ENCODE peak calls at places on chromosome 5, in seven cellular contexts. D, Y, Z, L, U, G and W are unnamed samples.

GRCh38 chr5:159099049-159099760 is 511 bp downstream of the EBF1 start:
- DNase-seq in U (peak), L (peak), G (no peak), D (peak), Y (no peak), Z (peak), W (peak)

GRCh38 chr5:56169281-56169680 is 63.8 kb downstream of the ANKRD55 start:
- DNase-seq in U (peak), G (no peak), D (no peak), Z (no peak), Y (no peak), L (peak), W (no peak)

GRCh38 chr5:2841208-2841607 is 89.7 kb upstream of the IRX2 start:
- DNase-seq in D (no peak), L (no peak), G (no peak), Z (no peak), U (no peak), Y (no peak), W (no peak)

GRCh38 chr5:31918739-31919138 is 255.4 kb downstream of the GOLPH3 start:
- DNase-seq in D (no peak), G (no peak), Z (no peak), U (no peak), Y (no peak), L (no peak), W (no peak)

GRCh38 chr5:104198156-104198555 is 635.6 kb upstream of the NUDT12 start:
- DNase-seq in L (no peak), D (no peak), Y (no peak), U (no peak), Z (no peak), G (no peak), W (no peak)

GRCh38 chr5:90894866-90895420 is 336.3 kb downstream of the ADGRV1 start:
- DNase-seq in Y (no peak), G (no peak), Z (no peak), L (no peak), D (no peak), U (no peak), W (no peak)

GRCh38 chr5:995318-995717 is 13.3 kb upstream of the NKD2 start:
- DNase-seq in L (no peak), D (no peak), U (no peak), G (no peak), Y (no peak), Z (no peak), W (no peak)

GRCh38 chr5:83473344-83474169 is 2.0 kb downstream of the VCAN start:
- DNase-seq in Y (peak), L (peak), Z (no peak), G (peak), U (peak), D (peak), W (peak)

GRCh38 chr5:55517804-55518203 is 17.0 kb downstream of the PLPP1 start:
- DNase-seq in Y (no peak), U (no peak), L (no peak), D (no peak), Z (no peak), G (no peak), W (no peak)

GRCh38 chr5:60633336-60633735 is 66.6 kb downstream of the DEPDC1B start:
- DNase-seq in G (no peak), Y (peak), L (peak), U (peak), D (no peak), Z (no peak), W (no peak)

GRCh38 chr5:103891151-103891550 is 328.6 kb upstream of the NUDT12 start:
- DNase-seq in D (no peak), Z (no peak), L (no peak), U (no peak), Y (no peak), G (no peak), W (no peak)

GRCh38 chr5:122468351-122469111 is 156.5 kb downstream of the SNCAIP start:
- DNase-seq in Y (no peak), G (no peak), Z (no peak), U (no peak), D (no peak), L (no peak), W (no peak)
- TF ChIP-seq CTCF in Y (peak), G (no peak), Z (no peak), U (no peak), D (no peak), L (peak), W (no peak)

GRCh38 chr5:172832383-172833315 is 1.4 kb upstream of the ERGIC1 start:
- DNase-seq in Y (no peak), D (no peak), G (no peak), U (no peak), L (no peak), Z (no peak), W (no peak)

GRCh38 chr5:172835246-172836030 is 1.4 kb downstream of the ERGIC1 start:
- DNase-seq in Y (no peak), Z (peak), G (no peak), L (no peak), U (no peak), D (no peak), W (peak)

GRCh38 chr5:172833691-172834569 is at the start of gene ERGIC1:
- DNase-seq in D (peak), L (peak), Z (peak), U (peak), Y (peak), G (peak), W (peak)

GRCh38 chr5:172833372-172833690 is 720 bp upstream of the ERGIC1 start:
- DNase-seq in L (no peak), Y (no peak), U (no peak), D (no peak), Z (no peak), G (no peak), W (no peak)

DNA sequence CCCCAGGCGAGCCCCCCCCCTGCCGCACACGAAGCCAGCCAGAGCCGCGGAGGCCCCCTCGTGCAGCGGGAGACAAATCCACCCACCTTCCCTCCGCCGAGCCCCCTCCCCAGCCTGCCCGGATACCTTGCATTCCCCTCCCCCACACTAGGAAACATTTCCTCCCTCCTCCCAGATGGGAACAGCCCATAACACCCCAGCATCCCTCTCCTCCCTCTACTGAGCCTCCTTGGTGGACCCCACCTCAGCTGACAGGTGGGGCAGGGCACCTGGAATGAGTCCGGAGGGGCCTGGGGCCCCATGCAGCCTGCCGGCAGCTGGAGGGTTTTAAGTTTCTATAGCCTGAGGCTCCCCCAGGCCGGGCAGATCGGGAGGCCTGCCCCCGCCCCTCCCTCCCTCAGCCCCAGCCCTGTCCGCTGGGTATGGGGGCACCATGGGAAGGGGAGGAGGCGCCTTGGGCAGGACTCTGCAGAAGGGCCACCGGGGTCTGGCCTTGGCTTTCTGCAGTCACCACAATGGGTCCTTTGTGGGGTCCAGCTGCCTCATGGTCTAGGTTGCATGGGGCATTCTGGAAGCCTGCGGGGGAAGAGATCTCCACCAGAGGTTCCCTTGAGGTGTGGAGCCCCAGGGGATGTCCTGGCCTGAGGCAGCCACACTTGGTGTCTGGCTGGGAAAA is 657 bp downstream of the ERGIC1 start:
- DNase-seq in D (peak), G (no peak), Z (peak), U (no peak), Y (no peak), L (peak), W (peak)
- TF ChIP-seq CTCF in D (no peak), G (no peak), Z (no peak), U (peak), Y (peak), L (no peak), W (no peak)

DNA sequence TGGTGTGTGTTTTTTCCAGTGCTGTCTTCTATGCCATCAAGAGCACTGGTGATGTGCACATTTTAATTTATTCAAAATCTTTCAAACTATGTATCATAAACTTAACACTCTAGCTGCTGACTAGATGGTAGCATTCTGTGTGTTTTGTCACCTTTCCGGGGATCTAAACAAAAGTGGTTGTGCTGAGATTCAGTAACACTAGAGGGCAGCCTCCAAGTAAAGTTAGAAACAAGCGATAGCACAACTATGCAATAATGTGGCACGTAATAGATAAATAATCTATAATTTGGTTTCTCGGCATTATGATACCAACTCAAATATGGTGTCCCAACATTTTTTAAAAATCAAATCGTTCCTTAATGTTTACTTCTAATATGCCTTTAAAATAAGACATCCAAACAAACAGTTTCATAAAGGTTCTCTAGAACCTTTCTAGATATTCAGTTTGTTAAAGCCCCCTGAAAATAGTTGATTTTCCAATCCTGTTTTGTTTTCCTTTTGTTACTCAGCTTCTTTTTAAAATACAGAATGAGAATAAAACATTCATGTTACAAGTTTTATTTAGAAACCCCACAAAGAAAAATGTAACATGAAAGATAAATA is 16.9 kb downstream of the SEMA6A start:
- DNase-seq in U (peak), L (peak), Y (no peak), G (peak), D (no peak), Z (peak), W (no peak)
- TF ChIP-seq CTCF in U (peak), L (peak), Y (peak), G (peak), D (peak), Z (peak), W (peak)

GRCh38 chr5:14218897-14219573 is 75.9 kb downstream of the TRIO start:
- DNase-seq in L (no peak), U (peak), Z (no peak), G (no peak), D (no peak), Y (no peak), W (no peak)

GRCh38 chr5:14219800-14220512 is 76.8 kb downstream of the TRIO start:
- DNase-seq in G (no peak), U (no peak), Y (no peak), Z (no peak), D (no peak), L (no peak), W (no peak)

GRCh38 chr5:14218011-14218410 is 74.9 kb downstream of the TRIO start:
- DNase-seq in G (no peak), D (no peak), Y (no peak), L (no peak), U (no peak), Z (no peak), W (no peak)

GRCh38 chr5:14217587-14217986 is 74.4 kb downstream of the TRIO start:
- DNase-seq in G (no peak), U (no peak), Y (no peak), Z (no peak), L (no peak), D (no peak), W (no peak)

GRCh38 chr5:14218480-14218879 is 75.3 kb downstream of the TRIO start:
- DNase-seq in Y (no peak), Z (no peak), G (no peak), U (no peak), D (no peak), L (no peak), W (no peak)
- TF ChIP-seq CTCF in Y (no peak), Z (no peak), G (no peak), U (no peak), D (no peak), L (no peak), W (no peak)

GRCh38 chr5:174326372-174326771 is 280.9 kb downstream of the NSG2 start:
- DNase-seq in G (no peak), D (no peak), L (no peak), U (no peak), Y (no peak), Z (no peak), W (no peak)

GRCh38 chr5:174328626-174329299 is 283.3 kb downstream of the NSG2 start:
- DNase-seq in G (no peak), Z (no peak), D (no peak), L (no peak), Y (no peak), U (peak), W (no peak)

GRCh38 chr5:174327317-174327864 is 281.9 kb downstream of the NSG2 start:
- DNase-seq in U (peak), Y (peak), L (peak), D (peak), G (peak), Z (peak), W (peak)

GRCh38 chr5:174327896-174328295 is 282.4 kb downstream of the NSG2 start:
- DNase-seq in Y (no peak), U (no peak), L (no peak), Z (no peak), G (no peak), D (no peak), W (no peak)

DNA sequence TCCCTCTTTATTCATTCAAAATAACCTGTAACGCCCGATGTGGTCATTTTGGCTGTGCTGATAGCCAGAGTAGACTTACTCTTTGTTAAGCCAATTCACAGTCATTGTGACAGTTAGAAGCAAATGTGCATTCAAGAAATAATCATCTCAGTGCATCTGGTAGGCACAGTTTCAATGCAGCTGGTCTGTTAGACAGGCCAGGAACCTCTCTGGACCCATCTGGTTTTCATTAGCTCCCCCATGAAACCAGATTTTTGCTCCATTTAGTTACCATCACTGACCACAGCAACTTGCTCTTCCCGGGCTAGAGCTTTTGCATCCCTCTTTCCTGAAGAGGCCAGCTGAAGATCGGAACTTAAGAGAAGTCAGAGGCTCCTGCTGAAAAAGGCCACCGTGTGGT is 284.2 kb downstream of the NSG2 start:
- DNase-seq in U (peak), L (no peak), Y (no peak), D (no peak), Z (no peak), G (no peak), W (no peak)
- TF ChIP-seq CTCF in U (no peak), L (no peak), Y (no peak), D (no peak), Z (no peak), G (no peak), W (no peak)

GRCh38 chr5:130715541-130715940 is 449.5 kb downstream of the HINT1 start:
- DNase-seq in Y (peak), Z (no peak), G (no peak), D (no peak), U (no peak), L (no peak), W (no peak)

GRCh38 chr5:130724658-130725057 is 440.4 kb downstream of the HINT1 start:
- DNase-seq in Y (no peak), Z (no peak), G (no peak), L (no peak), U (no peak), D (no peak), W (no peak)

DNA sequence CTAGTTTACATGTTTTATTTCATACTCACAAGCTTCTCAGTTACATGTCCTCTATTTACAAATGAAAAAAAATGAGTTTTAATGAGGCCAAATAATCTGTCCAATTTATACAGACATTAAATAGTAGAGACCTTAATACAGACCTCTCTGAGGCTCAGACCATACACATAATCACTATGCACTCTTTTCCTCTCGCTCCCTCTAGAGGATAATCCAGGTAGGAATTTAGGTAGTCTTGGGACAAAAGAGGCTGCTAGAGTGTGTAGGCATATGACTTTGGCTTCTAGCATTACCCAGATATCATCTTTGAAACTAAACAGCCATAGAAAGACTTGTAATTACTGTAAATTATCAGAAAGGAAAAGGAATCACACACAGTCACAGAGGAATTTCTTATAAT is 444.7 kb downstream of the HINT1 start:
- DNase-seq in D (peak), G (no peak), L (peak), U (no peak), Y (peak), Z (peak), W (no peak)
- TF ChIP-seq CTCF in D (peak), G (no peak), L (peak), U (no peak), Y (peak), Z (peak), W (no peak)

DNA sequence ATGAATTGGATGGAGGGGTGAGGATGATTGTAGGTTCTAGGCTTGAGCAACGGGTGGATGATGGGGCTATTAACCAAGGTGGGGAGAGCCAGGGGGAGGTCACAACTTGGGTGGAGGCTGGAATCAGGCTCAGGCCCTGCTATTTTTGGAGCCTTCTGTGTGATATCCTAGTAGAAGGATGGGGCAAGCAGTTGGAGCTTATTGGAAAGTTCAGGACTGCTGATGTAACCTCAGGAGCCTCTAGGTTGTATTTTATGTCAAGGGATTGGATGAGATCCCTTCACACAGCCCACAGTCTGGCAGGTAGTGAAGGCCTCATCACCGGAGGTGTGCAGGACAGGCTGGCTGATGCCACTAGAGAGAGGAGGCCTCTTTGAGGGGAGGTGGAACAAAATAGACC is 11.2 kb upstream of the RPS14 start:
- DNase-seq in G (no peak), Y (no peak), D (no peak), Z (no peak), U (no peak), L (no peak), W (no peak)
- TF ChIP-seq CTCF in G (no peak), Y (no peak), D (no peak), Z (no peak), U (no peak), L (no peak), W (no peak)

GRCh38 chr5:96595300-96596090 is 66.7 kb upstream of the CAST start:
- DNase-seq in U (no peak), D (no peak), Y (no peak), L (no peak), Z (peak), G (no peak), W (peak)
- TF ChIP-seq CTCF in U (peak), D (peak), Y (peak), L (peak), Z (peak), G (no peak), W (no peak)

DNA sequence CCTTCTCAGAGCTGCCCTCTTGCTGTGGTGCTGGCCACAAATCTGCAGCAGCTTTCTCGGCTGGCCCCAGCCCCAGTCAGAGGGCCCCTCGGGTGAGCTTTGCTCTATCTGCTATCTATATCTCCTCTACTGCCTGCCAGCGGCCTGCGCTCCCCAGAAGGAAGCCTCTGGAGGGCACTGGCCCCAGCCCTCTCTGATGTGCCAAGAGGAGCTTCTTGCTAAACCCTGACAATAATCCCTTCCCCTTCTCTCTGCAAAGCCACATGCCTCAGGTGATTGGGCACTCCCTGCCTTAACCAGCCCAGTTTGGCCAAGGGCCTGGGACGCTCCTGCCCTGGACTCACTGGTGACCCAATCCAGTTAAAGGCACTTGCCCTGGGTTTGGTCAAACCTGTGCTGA is 42.7 kb downstream of the CAMK2A start:
- DNase-seq in L (no peak), Z (no peak), U (no peak), G (no peak), Y (no peak), D (no peak), W (no peak)
- TF ChIP-seq CTCF in L (no peak), Z (no peak), U (no peak), G (no peak), Y (no peak), D (no peak), W (no peak)

GRCh38 chr5:5218396-5218795 is 78.3 kb downstream of the ADAMTS16 start:
- DNase-seq in Y (no peak), U (no peak), Z (no peak), D (no peak), G (no peak), L (no peak), W (no peak)
- TF ChIP-seq CTCF in Y (no peak), U (no peak), Z (no peak), D (no peak), G (no peak), L (no peak), W (no peak)